ENCODE peak calls at places on chromosomes 2 and 18, in eight cellular contexts. One of them, this sample, is unnamed.

GRCh38 chr2:197573608-197574007 is 57.7 kb downstream of the MOB4 start:
- DNase-seq in ecto neural progenitor cell: no peak
- DNase-seq in ACHN: no peak
- DNase-seq in activated CD8-positive, alpha-beta memory T cell treated with anti-CD3 and anti-CD28 coated beads, Interleukin-2, amount 50 U/mL, for 48 hours: no peak
- DNase-seq in endothelial cell: no peak
- DNase-seq in NCI-H774: no peak
- DNase-seq in thoracic aorta: no peak
- DNase-seq in nephron progenitor cell: no peak
- DNase-seq in this sample: no peak

GRCh38 chr2:62641410-62641843 is 64.1 kb upstream of the EHBP1 start:
- DNase-seq in ecto neural progenitor cell: no peak
- DNase-seq in ACHN: no peak
- DNase-seq in activated CD8-positive, alpha-beta memory T cell treated with anti-CD3 and anti-CD28 coated beads, Interleukin-2, amount 50 U/mL, for 48 hours: no peak
- DNase-seq in endothelial cell: no peak
- DNase-seq in NCI-H774: no peak
- DNase-seq in thoracic aorta: no peak
- DNase-seq in nephron progenitor cell: no peak
- DNase-seq in this sample: no peak

GRCh38 chr18:47283476-47283875 is 32.0 kb upstream of the SKOR2 start:
- DNase-seq in ecto neural progenitor cell: no peak
- DNase-seq in ACHN: peak; percentile 40
- DNase-seq in activated CD8-positive, alpha-beta memory T cell treated with anti-CD3 and anti-CD28 coated beads, Interleukin-2, amount 50 U/mL, for 48 hours: no peak
- DNase-seq in endothelial cell: peak; percentile 15
- DNase-seq in NCI-H774: peak; percentile 6
- DNase-seq in thoracic aorta: no peak
- DNase-seq in nephron progenitor cell: no peak
- DNase-seq in this sample: no peak

GRCh38 chr2:180276733-180277132 is 269.6 kb upstream of the CWC22 start:
- DNase-seq in ecto neural progenitor cell: no peak
- DNase-seq in ACHN: no peak
- DNase-seq in activated CD8-positive, alpha-beta memory T cell treated with anti-CD3 and anti-CD28 coated beads, Interleukin-2, amount 50 U/mL, for 48 hours: no peak
- DNase-seq in endothelial cell: no peak
- DNase-seq in NCI-H774: no peak
- DNase-seq in thoracic aorta: no peak
- DNase-seq in nephron progenitor cell: no peak
- DNase-seq in this sample: no peak

GRCh38 chr18:2112435-2113045 is 458.8 kb downstream of the METTL4 start:
- DNase-seq in ecto neural progenitor cell: no peak
- DNase-seq in ACHN: no peak
- DNase-seq in activated CD8-positive, alpha-beta memory T cell treated with anti-CD3 and anti-CD28 coated beads, Interleukin-2, amount 50 U/mL, for 48 hours: no peak
- DNase-seq in endothelial cell: no peak
- DNase-seq in NCI-H774: no peak
- DNase-seq in thoracic aorta: no peak
- DNase-seq in nephron progenitor cell: no peak
- DNase-seq in this sample: no peak

GRCh38 chr2:85042330-85042729 is 71.4 kb downstream of the KCMF1 start:
- DNase-seq in ecto neural progenitor cell: no peak
- DNase-seq in ACHN: no peak
- DNase-seq in activated CD8-positive, alpha-beta memory T cell treated with anti-CD3 and anti-CD28 coated beads, Interleukin-2, amount 50 U/mL, for 48 hours: no peak
- DNase-seq in endothelial cell: no peak
- DNase-seq in NCI-H774: no peak
- DNase-seq in thoracic aorta: no peak
- DNase-seq in nephron progenitor cell: no peak
- DNase-seq in this sample: no peak

GRCh38 chr2:211487746-211488145 is 931.3 kb downstream of the CPS1 start:
- DNase-seq in ecto neural progenitor cell: no peak
- DNase-seq in ACHN: no peak
- DNase-seq in activated CD8-positive, alpha-beta memory T cell treated with anti-CD3 and anti-CD28 coated beads, Interleukin-2, amount 50 U/mL, for 48 hours: no peak
- DNase-seq in endothelial cell: no peak
- DNase-seq in NCI-H774: no peak
- DNase-seq in thoracic aorta: no peak
- DNase-seq in nephron progenitor cell: no peak
- DNase-seq in this sample: no peak

GRCh38 chr2:112065966-112066365 is 10.9 kb downstream of the TMEM87B start:
- DNase-seq in ecto neural progenitor cell: no peak
- DNase-seq in ACHN: no peak
- DNase-seq in activated CD8-positive, alpha-beta memory T cell treated with anti-CD3 and anti-CD28 coated beads, Interleukin-2, amount 50 U/mL, for 48 hours: no peak
- DNase-seq in endothelial cell: no peak
- DNase-seq in NCI-H774: no peak
- DNase-seq in thoracic aorta: no peak
- DNase-seq in nephron progenitor cell: no peak
- DNase-seq in this sample: no peak

GRCh38 chr18:79067611-79068010 is 1.6 kb upstream of the ATP9B start:
- DNase-seq in ecto neural progenitor cell: no peak
- DNase-seq in ACHN: no peak
- DNase-seq in activated CD8-positive, alpha-beta memory T cell treated with anti-CD3 and anti-CD28 coated beads, Interleukin-2, amount 50 U/mL, for 48 hours: no peak
- DNase-seq in endothelial cell: no peak
- DNase-seq in NCI-H774: no peak
- DNase-seq in thoracic aorta: no peak
- DNase-seq in nephron progenitor cell: no peak
- DNase-seq in this sample: no peak

GRCh38 chr18:7931763-7932162 is 364.6 kb downstream of the PTPRM start:
- DNase-seq in ecto neural progenitor cell: no peak
- DNase-seq in ACHN: no peak
- DNase-seq in activated CD8-positive, alpha-beta memory T cell treated with anti-CD3 and anti-CD28 coated beads, Interleukin-2, amount 50 U/mL, for 48 hours: no peak
- DNase-seq in endothelial cell: no peak
- DNase-seq in NCI-H774: no peak
- DNase-seq in thoracic aorta: no peak
- DNase-seq in nephron progenitor cell: no peak
- DNase-seq in this sample: no peak

GRCh38 chr18:48036641-48037421 is 106.4 kb upstream of the SMAD2 start:
- DNase-seq in ecto neural progenitor cell: peak; percentile 20
- DNase-seq in ACHN: peak; percentile 61
- DNase-seq in activated CD8-positive, alpha-beta memory T cell treated with anti-CD3 and anti-CD28 coated beads, Interleukin-2, amount 50 U/mL, for 48 hours: peak; percentile 33
- DNase-seq in endothelial cell: no peak
- DNase-seq in NCI-H774: peak; percentile 5
- DNase-seq in thoracic aorta: no peak
- DNase-seq in nephron progenitor cell: peak; percentile 40
- DNase-seq in this sample: no peak

GRCh38 chr2:86397989-86398388 is 43.2 kb upstream of the KDM3A start:
- DNase-seq in ecto neural progenitor cell: no peak
- DNase-seq in ACHN: no peak
- DNase-seq in activated CD8-positive, alpha-beta memory T cell treated with anti-CD3 and anti-CD28 coated beads, Interleukin-2, amount 50 U/mL, for 48 hours: no peak
- DNase-seq in endothelial cell: no peak
- DNase-seq in NCI-H774: no peak
- DNase-seq in thoracic aorta: no peak
- DNase-seq in nephron progenitor cell: no peak
- DNase-seq in this sample: peak; percentile 15

GRCh38 chr2:168954256-168954655 is 53.2 kb downstream of the G6PC2 start:
- DNase-seq in ecto neural progenitor cell: no peak
- DNase-seq in ACHN: no peak
- DNase-seq in activated CD8-positive, alpha-beta memory T cell treated with anti-CD3 and anti-CD28 coated beads, Interleukin-2, amount 50 U/mL, for 48 hours: no peak
- DNase-seq in endothelial cell: no peak
- DNase-seq in NCI-H774: no peak
- DNase-seq in thoracic aorta: no peak
- DNase-seq in nephron progenitor cell: no peak
- DNase-seq in this sample: no peak

GRCh38 chr2:215667544-215668243 is 231.8 kb upstream of the FN1 start:
- DNase-seq in ecto neural progenitor cell: no peak
- DNase-seq in ACHN: no peak
- DNase-seq in activated CD8-positive, alpha-beta memory T cell treated with anti-CD3 and anti-CD28 coated beads, Interleukin-2, amount 50 U/mL, for 48 hours: no peak
- DNase-seq in endothelial cell: no peak
- DNase-seq in NCI-H774: no peak
- DNase-seq in thoracic aorta: no peak
- DNase-seq in nephron progenitor cell: no peak
- DNase-seq in this sample: peak; percentile 82

GRCh38 chr18:46555724-46556123 is 101.3 kb downstream of the LOXHD1 start:
- DNase-seq in ecto neural progenitor cell: peak; percentile 57
- DNase-seq in ACHN: peak; percentile 28
- DNase-seq in activated CD8-positive, alpha-beta memory T cell treated with anti-CD3 and anti-CD28 coated beads, Interleukin-2, amount 50 U/mL, for 48 hours: no peak
- DNase-seq in endothelial cell: peak; percentile 71
- DNase-seq in NCI-H774: no peak
- DNase-seq in thoracic aorta: no peak
- DNase-seq in nephron progenitor cell: peak; percentile 35
- DNase-seq in this sample: peak; percentile 2